ENCODE peak calls at places on chromosomes 13 and 19, in four cellular contexts. F is lung, K is SW480, U is HS-5. Q is an unnamed sample.

GRCh38 chr19:18878858-18879578 is 16.9 kb downstream of the CERS1 start:
- DNase-seq in F (no peak), K (no peak), U (no peak), Q (no peak)

GRCh38 chr13:113421673-113422270 is 31.5 kb downstream of the ADPRHL1 start:
- DNase-seq in F (no peak), K (no peak), U (no peak), Q (no peak)

GRCh38 chr13:106139407-106139806 is 396.1 kb downstream of the EFNB2 start:
- DNase-seq in F (no peak), K (no peak), U (no peak), Q (no peak)

GRCh38 chr19:56111601-56112312 is 9.3 kb downstream of the ZNF787 start:
- DNase-seq in F (peak; percentile 62), K (no peak), U (no peak), Q (no peak)

GRCh38 chr13:44812818-44813217 is 176.5 kb downstream of the NUFIP1 start:
- DNase-seq in F (no peak), K (no peak), U (no peak), Q (no peak)

GRCh38 chr19:6811906-6812305 is 39.4 kb downstream of the VAV1 start:
- DNase-seq in F (no peak), K (peak; percentile 56), U (peak; percentile 33), Q (no peak)

GRCh38 chr13:113729329-113730019 is 29.6 kb upstream of the TMEM255B start:
- DNase-seq in F (no peak), K (no peak), U (no peak), Q (no peak)

GRCh38 chr13:113846639-113847318 is 17.1 kb downstream of the GAS6 start:
- DNase-seq in F (no peak), K (no peak), U (no peak), Q (no peak)

GRCh38 chr13:51921790-51922740 is 60.3 kb downstream of the CCDC70 start:
- DNase-seq in F (no peak), K (no peak), U (no peak), Q (no peak)

GRCh38 chr19:34330116-34330515 is 34.9 kb upstream of the GPI start:
- DNase-seq in F (no peak), K (no peak), U (no peak), Q (no peak)